ENCODE peak calls at places on chromosomes 11 and 22, in ten cellular contexts. One of them, this sample, is unnamed.

GRCh38 chr22:27984001-27984695 is 65.1 kb upstream of the PITPNB start:
- DNase-seq in NCI-H1417: no peak
- DNase-seq in stomach: peak; percentile 10
- DNase-seq in stimulated activated CD4-positive, alpha-beta T cell treated with anti-CD3 and anti-CD28 coated beads, Interleukin-4, amount 100 ng/mL, for 1 hour: no peak
- DNase-seq in GM23248: no peak
- DNase-seq in amygdala: no peak
- DNase-seq in activated T-cell treated with anti-CD3 and anti-CD28 coated beads for 1 hour: no peak
- DNase-seq in pulmonary artery endothelial cell: no peak
- DNase-seq in KG1: no peak
- DNase-seq in RCC 7860: no peak
- DNase-seq in this sample: no peak

GRCh38 chr11:69644071-69644961 is 3.4 kb downstream of the CCND1 start:
- DNase-seq in stomach: peak; percentile 87
- DNase-seq in pulmonary artery endothelial cell: no peak
- DNase-seq in activated T-cell treated with anti-CD3 and anti-CD28 coated beads for 1 hour: no peak
- DNase-seq in NCI-H1417: peak; percentile 72
- DNase-seq in stimulated activated CD4-positive, alpha-beta T cell treated with anti-CD3 and anti-CD28 coated beads, Interleukin-4, amount 100 ng/mL, for 1 hour: no peak
- DNase-seq in RCC 7860: peak; percentile 75
- DNase-seq in amygdala: peak; percentile 52
- DNase-seq in KG1: no peak
- DNase-seq in GM23248: peak; percentile 93
- DNase-seq in this sample: peak; percentile 72

GRCh38 chr11:64695548-64695947 is 27.4 kb downstream of the NRXN2 start:
- DNase-seq in RCC 7860: no peak
- DNase-seq in GM23248: no peak
- DNase-seq in NCI-H1417: no peak
- DNase-seq in activated T-cell treated with anti-CD3 and anti-CD28 coated beads for 1 hour: no peak
- DNase-seq in stomach: no peak
- DNase-seq in amygdala: no peak
- DNase-seq in KG1: no peak
- DNase-seq in stimulated activated CD4-positive, alpha-beta T cell treated with anti-CD3 and anti-CD28 coated beads, Interleukin-4, amount 100 ng/mL, for 1 hour: no peak
- DNase-seq in pulmonary artery endothelial cell: no peak
- DNase-seq in this sample: no peak

GRCh38 chr11:23278121-23278520 is 417.8 kb upstream of the CCDC179 start:
- DNase-seq in RCC 7860: no peak
- DNase-seq in NCI-H1417: no peak
- DNase-seq in stomach: no peak
- DNase-seq in activated T-cell treated with anti-CD3 and anti-CD28 coated beads for 1 hour: no peak
- DNase-seq in GM23248: peak; percentile 70
- DNase-seq in pulmonary artery endothelial cell: no peak
- DNase-seq in stimulated activated CD4-positive, alpha-beta T cell treated with anti-CD3 and anti-CD28 coated beads, Interleukin-4, amount 100 ng/mL, for 1 hour: no peak
- DNase-seq in amygdala: no peak
- DNase-seq in KG1: no peak
- DNase-seq in this sample: no peak

GRCh38 chr11:123116486-123116885 is 54.5 kb upstream of the HSPA8 start:
- DNase-seq in amygdala: no peak
- DNase-seq in stimulated activated CD4-positive, alpha-beta T cell treated with anti-CD3 and anti-CD28 coated beads, Interleukin-4, amount 100 ng/mL, for 1 hour: no peak
- DNase-seq in RCC 7860: no peak
- DNase-seq in stomach: no peak
- DNase-seq in GM23248: no peak
- DNase-seq in NCI-H1417: no peak
- DNase-seq in activated T-cell treated with anti-CD3 and anti-CD28 coated beads for 1 hour: no peak
- DNase-seq in pulmonary artery endothelial cell: no peak
- DNase-seq in KG1: no peak
- DNase-seq in this sample: no peak

GRCh38 chr11:62461740-62462522 is 43.1 kb downstream of the SCGB1A1 start:
- DNase-seq in amygdala: no peak
- DNase-seq in NCI-H1417: no peak
- DNase-seq in KG1: no peak
- DNase-seq in stomach: no peak
- DNase-seq in RCC 7860: peak; percentile 91
- DNase-seq in activated T-cell treated with anti-CD3 and anti-CD28 coated beads for 1 hour: no peak
- DNase-seq in GM23248: peak; percentile 73
- DNase-seq in stimulated activated CD4-positive, alpha-beta T cell treated with anti-CD3 and anti-CD28 coated beads, Interleukin-4, amount 100 ng/mL, for 1 hour: no peak
- DNase-seq in pulmonary artery endothelial cell: no peak
- DNase-seq in this sample: no peak

GRCh38 chr22:22598144-22598543 is 39.1 kb upstream of the PRAME start:
- DNase-seq in NCI-H1417: no peak
- DNase-seq in pulmonary artery endothelial cell: no peak
- DNase-seq in amygdala: no peak
- DNase-seq in activated T-cell treated with anti-CD3 and anti-CD28 coated beads for 1 hour: no peak
- DNase-seq in RCC 7860: no peak
- DNase-seq in stomach: no peak
- DNase-seq in GM23248: no peak
- DNase-seq in stimulated activated CD4-positive, alpha-beta T cell treated with anti-CD3 and anti-CD28 coated beads, Interleukin-4, amount 100 ng/mL, for 1 hour: no peak
- DNase-seq in KG1: no peak
- DNase-seq in this sample: no peak

GRCh38 chr11:279966-280761 is 2.0 kb downstream of the NLRP6 start:
- DNase-seq in KG1: no peak
- DNase-seq in stimulated activated CD4-positive, alpha-beta T cell treated with anti-CD3 and anti-CD28 coated beads, Interleukin-4, amount 100 ng/mL, for 1 hour: peak; percentile 62
- DNase-seq in RCC 7860: no peak
- DNase-seq in amygdala: no peak
- DNase-seq in activated T-cell treated with anti-CD3 and anti-CD28 coated beads for 1 hour: no peak
- DNase-seq in NCI-H1417: no peak
- DNase-seq in GM23248: peak; percentile 64
- DNase-seq in stomach: no peak
- DNase-seq in pulmonary artery endothelial cell: no peak
- DNase-seq in this sample: peak; percentile 48

GRCh38 chr11:119120639-119121007 is 757 bp upstream of the HINFP start:
- DNase-seq in RCC 7860: no peak
- DNase-seq in amygdala: no peak
- DNase-seq in GM23248: peak; percentile 55
- DNase-seq in activated T-cell treated with anti-CD3 and anti-CD28 coated beads for 1 hour: no peak
- DNase-seq in pulmonary artery endothelial cell: no peak
- DNase-seq in stimulated activated CD4-positive, alpha-beta T cell treated with anti-CD3 and anti-CD28 coated beads, Interleukin-4, amount 100 ng/mL, for 1 hour: no peak
- DNase-seq in stomach: no peak
- DNase-seq in KG1: no peak
- DNase-seq in NCI-H1417: peak; percentile 74
- DNase-seq in this sample: peak; percentile 65

GRCh38 chr11:102933627-102934026 is 21.9 kb downstream of the MMP13 start:
- DNase-seq in stimulated activated CD4-positive, alpha-beta T cell treated with anti-CD3 and anti-CD28 coated beads, Interleukin-4, amount 100 ng/mL, for 1 hour: no peak
- DNase-seq in activated T-cell treated with anti-CD3 and anti-CD28 coated beads for 1 hour: no peak
- DNase-seq in GM23248: no peak
- DNase-seq in stomach: no peak
- DNase-seq in KG1: no peak
- DNase-seq in NCI-H1417: no peak
- DNase-seq in RCC 7860: no peak
- DNase-seq in pulmonary artery endothelial cell: no peak
- DNase-seq in amygdala: no peak
- DNase-seq in this sample: no peak

GRCh38 chr22:46737976-46738641 is at the start of gene CERK:
- DNase-seq in stimulated activated CD4-positive, alpha-beta T cell treated with anti-CD3 and anti-CD28 coated beads, Interleukin-4, amount 100 ng/mL, for 1 hour: peak; percentile 63
- DNase-seq in GM23248: peak; percentile 72
- DNase-seq in activated T-cell treated with anti-CD3 and anti-CD28 coated beads for 1 hour: peak; percentile 59
- DNase-seq in RCC 7860: no peak
- DNase-seq in stomach: peak; percentile 85
- DNase-seq in NCI-H1417: peak; percentile 64
- DNase-seq in KG1: peak; percentile 16
- DNase-seq in amygdala: peak; percentile 73
- DNase-seq in pulmonary artery endothelial cell: no peak
- DNase-seq in this sample: peak; percentile 95

GRCh38 chr11:7413961-7414728 is 71.2 kb upstream of the OLFML1 start:
- DNase-seq in pulmonary artery endothelial cell: no peak
- DNase-seq in KG1: no peak
- DNase-seq in stomach: no peak
- DNase-seq in NCI-H1417: no peak
- DNase-seq in stimulated activated CD4-positive, alpha-beta T cell treated with anti-CD3 and anti-CD28 coated beads, Interleukin-4, amount 100 ng/mL, for 1 hour: no peak
- DNase-seq in activated T-cell treated with anti-CD3 and anti-CD28 coated beads for 1 hour: no peak
- DNase-seq in RCC 7860: no peak
- DNase-seq in GM23248: no peak
- DNase-seq in amygdala: no peak
- DNase-seq in this sample: no peak

GRCh38 chr11:41714101-41714500 is 254.6 kb upstream of the LRRC4C start:
- DNase-seq in NCI-H1417: no peak
- DNase-seq in amygdala: no peak
- DNase-seq in RCC 7860: no peak
- DNase-seq in pulmonary artery endothelial cell: no peak
- DNase-seq in activated T-cell treated with anti-CD3 and anti-CD28 coated beads for 1 hour: no peak
- DNase-seq in stimulated activated CD4-positive, alpha-beta T cell treated with anti-CD3 and anti-CD28 coated beads, Interleukin-4, amount 100 ng/mL, for 1 hour: no peak
- DNase-seq in KG1: no peak
- DNase-seq in GM23248: no peak
- DNase-seq in stomach: no peak
- DNase-seq in this sample: no peak

GRCh38 chr22:38638216-38638615 is 18.0 kb downstream of the FAM227A start:
- DNase-seq in pulmonary artery endothelial cell: no peak
- DNase-seq in RCC 7860: no peak
- DNase-seq in amygdala: no peak
- DNase-seq in KG1: no peak
- DNase-seq in stomach: no peak
- DNase-seq in GM23248: no peak
- DNase-seq in NCI-H1417: no peak
- DNase-seq in activated T-cell treated with anti-CD3 and anti-CD28 coated beads for 1 hour: no peak
- DNase-seq in stimulated activated CD4-positive, alpha-beta T cell treated with anti-CD3 and anti-CD28 coated beads, Interleukin-4, amount 100 ng/mL, for 1 hour: no peak
- DNase-seq in this sample: no peak

GRCh38 chr11:75384438-75385080 is 14.8 kb upstream of the RPS3 start:
- DNase-seq in amygdala: peak; percentile 86
- DNase-seq in RCC 7860: peak; percentile 26
- DNase-seq in GM23248: peak; percentile 80
- DNase-seq in NCI-H1417: peak; percentile 70
- DNase-seq in activated T-cell treated with anti-CD3 and anti-CD28 coated beads for 1 hour: peak; percentile 82
- DNase-seq in stimulated activated CD4-positive, alpha-beta T cell treated with anti-CD3 and anti-CD28 coated beads, Interleukin-4, amount 100 ng/mL, for 1 hour: peak; percentile 80
- DNase-seq in KG1: peak; percentile 85
- DNase-seq in stomach: peak; percentile 86
- DNase-seq in pulmonary artery endothelial cell: no peak
- DNase-seq in this sample: peak; percentile 89

GRCh38 chr22:21641417-21641794 is 696 bp upstream of the SDF2L1 start:
- DNase-seq in NCI-H1417: peak; percentile 53
- DNase-seq in RCC 7860: peak; percentile 43
- DNase-seq in activated T-cell treated with anti-CD3 and anti-CD28 coated beads for 1 hour: no peak
- DNase-seq in stomach: peak; percentile 53
- DNase-seq in KG1: no peak
- DNase-seq in stimulated activated CD4-positive, alpha-beta T cell treated with anti-CD3 and anti-CD28 coated beads, Interleukin-4, amount 100 ng/mL, for 1 hour: no peak
- DNase-seq in amygdala: peak; percentile 63
- DNase-seq in GM23248: peak; percentile 74
- DNase-seq in pulmonary artery endothelial cell: no peak
- DNase-seq in this sample: peak; percentile 76

GRCh38 chr11:79417069-79417920 is 23.5 kb downstream of the TENM4 start:
- DNase-seq in amygdala: no peak
- DNase-seq in stomach: no peak
- DNase-seq in GM23248: peak; percentile 28
- DNase-seq in RCC 7860: peak; percentile 27
- DNase-seq in KG1: no peak
- DNase-seq in stimulated activated CD4-positive, alpha-beta T cell treated with anti-CD3 and anti-CD28 coated beads, Interleukin-4, amount 100 ng/mL, for 1 hour: no peak
- DNase-seq in activated T-cell treated with anti-CD3 and anti-CD28 coated beads for 1 hour: no peak
- DNase-seq in NCI-H1417: no peak
- DNase-seq in pulmonary artery endothelial cell: no peak
- DNase-seq in this sample: no peak